ENCODE peak calls at places on chromosomes 12 and 14, in six cellular contexts. D is heart right ventricle; X is left ventricle myocardium inferior; S is HCT116; U is CD8-positive, alpha-beta T cell; Z is mesendoderm. R is an unnamed sample. For H3K36me3 and H3K27me3, the result is how much of the 10 kb centered on the place peaks cover.

GRCh38 chr12:129887047-129887568 is 16.7 kb downstream of the TMEM132D start:
- DNase-seq in D (no peak), X (no peak), S (no peak), U (no peak), Z (peak), R (no peak)

GRCh38 chr12:79935624-79936040 is 735 bp upstream of the PPP1R12A start:
- DNase-seq in D (no peak), X (no peak), S (no peak), U (no peak), Z (peak), R (no peak)

GRCh38 chr14:101087614-101088394 is 184.3 kb upstream of the RTL1 start:
- DNase-seq in D (no peak), X (no peak), S (no peak), U (peak), Z (no peak), R (no peak)

GRCh38 chr12:89243786-89244185 is 108.5 kb downstream of the DUSP6 start:
- DNase-seq in D (no peak), X (no peak), S (no peak), U (no peak), Z (peak), R (no peak)

GRCh38 chr14:93906341-93907329 is 20.5 kb upstream of the FAM181A start:
- DNase-seq in D (no peak), X (no peak), S (peak), U (peak), Z (peak), R (peak)

GRCh38 chr14:65495196-65495595 is 82.7 kb downstream of the FUT8 start:
- DNase-seq in D (no peak), X (no peak), S (no peak), U (no peak), Z (no peak), R (no peak)

GRCh38 chr12:33296529-33296928 is 143.1 kb downstream of the SYT10 start:
- DNase-seq in D (no peak), X (no peak), S (no peak), U (no peak), Z (no peak), R (no peak)

GRCh38 chr14:74786916-74787315 is 23.8 kb downstream of the YLPM1 start:
- DNase-seq in D (no peak), X (no peak), S (no peak), U (no peak), Z (no peak), R (no peak)

DNA sequence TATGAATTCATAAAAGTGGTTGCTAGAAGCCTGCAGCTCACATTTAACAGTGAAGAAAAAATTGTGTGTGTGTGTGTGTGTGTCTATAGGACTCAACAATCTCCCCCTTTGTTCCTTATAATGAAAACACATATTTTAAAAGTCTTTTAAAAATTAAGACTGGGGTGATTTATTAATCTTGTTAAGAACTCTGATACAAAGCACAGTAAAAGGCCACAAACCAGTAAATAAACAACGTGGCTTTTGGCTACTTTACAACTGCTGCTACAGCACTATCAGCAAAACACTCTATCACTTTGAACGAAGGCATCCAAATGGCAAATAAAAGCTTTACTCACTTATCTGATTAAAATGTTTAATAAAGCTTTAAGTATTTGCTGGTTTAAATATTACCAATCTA is 614 bp upstream of the VCPKMT start:
- DNase-seq in D (no peak), X (no peak), S (no peak), U (no peak), Z (no peak), R (no peak)
- H3K36me3 ChIP-seq in D (under half), X (half or more), S (under half), U (under half), Z (under half), R (under half)

GRCh38 chr14:24329073-24329663 is 5.7 kb downstream of the ADCY4 start:
- DNase-seq in D (no peak), X (no peak), S (no peak), U (no peak), Z (no peak), R (no peak)
- H3K27me3 ChIP-seq in D (under half), X (under half), S (under half), U (under half), Z (under half), R (under half)

DNA sequence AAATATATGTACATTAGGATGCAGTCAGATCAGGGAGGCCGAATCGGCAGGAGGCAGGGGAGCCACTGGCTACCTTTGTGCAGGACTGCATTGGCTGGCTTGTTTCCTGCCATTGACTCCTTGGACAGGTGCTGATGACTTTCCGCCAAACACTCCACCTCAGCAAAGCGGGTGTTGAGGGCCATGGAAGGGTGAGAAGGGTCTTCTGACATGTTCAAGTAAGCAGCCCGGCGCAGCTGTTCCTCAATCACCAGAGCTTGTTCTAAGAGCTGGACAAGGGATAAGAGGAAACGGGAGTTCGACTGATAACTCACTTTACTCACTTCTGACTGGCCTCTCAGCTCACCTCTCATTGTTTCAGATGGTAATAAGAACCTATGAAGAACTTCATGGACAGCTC is 4.9 kb upstream of the NOP2 start:
- DNase-seq in D (no peak), X (no peak), S (no peak), U (no peak), Z (no peak), R (no peak)
- H3K36me3 ChIP-seq in D (under half), X (half or more), S (half or more), U (under half), Z (under half), R (under half)

GRCh38 chr14:104202259-104203070 is 64.1 kb downstream of the KIF26A start:
- DNase-seq in D (no peak), X (no peak), S (no peak), U (no peak), Z (no peak), R (no peak)
- H3K27me3 ChIP-seq in D (under half), X (under half), S (under half), U (under half), Z (under half), R (under half)

DNA sequence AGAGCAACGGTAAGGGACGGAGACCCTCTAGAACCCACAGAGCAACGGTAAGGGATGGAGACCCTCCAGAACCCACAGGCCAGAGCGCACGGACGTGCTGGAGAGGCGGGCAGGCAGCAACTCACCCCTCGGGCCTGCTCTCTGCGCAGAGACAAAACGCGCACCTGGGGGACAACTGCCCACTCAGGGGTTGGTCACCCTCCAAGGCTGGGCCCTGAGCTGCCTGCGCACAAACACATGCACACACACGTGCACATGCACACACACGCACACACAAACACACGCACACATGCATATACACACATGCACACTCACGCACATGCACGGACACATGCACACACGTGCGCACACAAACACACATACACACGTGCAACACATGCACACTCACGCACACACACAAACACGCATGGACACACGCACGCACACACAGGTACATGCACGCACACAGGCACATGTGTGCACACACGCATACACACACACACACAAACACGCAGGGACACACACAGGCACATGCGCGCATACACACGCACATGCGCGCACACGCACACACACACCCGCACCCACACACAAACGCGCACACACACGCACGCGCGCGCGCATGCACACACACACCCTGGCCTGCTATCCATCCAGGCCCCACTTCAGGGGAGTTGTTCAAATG is 88.3 kb downstream of the NCOR2 start:
- DNase-seq in D (no peak), X (no peak), S (no peak), U (no peak), Z (no peak), R (no peak)
- H3K36me3 ChIP-seq in D (under half), X (half or more), S (under half), U (under half), Z (under half), R (under half)

GRCh38 chr14:24075485-24076301 is 4.3 kb downstream of the CPNE6 start:
- DNase-seq in D (no peak), X (no peak), S (no peak), U (no peak), Z (no peak), R (no peak)
- H3K27me3 ChIP-seq in D (under half), X (half or more), S (under half), U (under half), Z (under half), R (under half)

R was measured in iPS DF 6.9.